ENCODE peak calls at places on chromosomes 2 and 18, in six cellular contexts. U is sciatic nerve, B is NCI-H774, Y is left colon, X is iPS-NIHi11, J is cardiac muscle cell. Q is an unnamed sample.

GRCh38 chr2:84971799-84972790 is 1.1 kb downstream of the KCMF1 start:
- DNase-seq in Y (peak; percentile 71), B (no peak), J (peak; percentile 65), X (peak; percentile 64), U (peak; percentile 69), Q (no peak)

GRCh38 chr2:196606516-196606915 is 33.0 kb upstream of the CCDC150 start:
- DNase-seq in X (no peak), U (no peak), Y (no peak), J (no peak), B (no peak), Q (no peak)

GRCh38 chr2:11985817-11986566 is 239.6 kb downstream of the LPIN1 start:
- DNase-seq in U (no peak), X (peak; percentile 35), J (no peak), B (no peak), Y (no peak), Q (no peak)

GRCh38 chr2:191311627-191312026 is 66.4 kb downstream of the MYO1B start:
- DNase-seq in X (no peak), J (no peak), Y (no peak), B (no peak), U (no peak), Q (no peak)

GRCh38 chr2:165899311-165899710 is 54.3 kb downstream of the TTC21B start:
- DNase-seq in X (no peak), J (no peak), U (no peak), Y (no peak), B (no peak), Q (no peak)

GRCh38 chr18:13544953-13545352 is 181.4 kb downstream of the FAM210A start:
- DNase-seq in B (no peak), U (no peak), Y (no peak), X (no peak), J (no peak), Q (no peak)

GRCh38 chr2:196987654-196988364 is 61.3 kb upstream of the PGAP1 start:
- DNase-seq in X (no peak), B (peak; percentile 34), Y (no peak), U (no peak), J (peak; percentile 20), Q (peak; percentile 79)

GRCh38 chr2:99572380-99572779 is 82.6 kb upstream of the REV1 start:
- DNase-seq in X (no peak), J (no peak), Y (no peak), U (no peak), B (no peak), Q (peak; percentile 31)

GRCh38 chr18:50092250-50092780 is 102.6 kb downstream of the MYO5B start:
- DNase-seq in Y (no peak), J (no peak), X (peak; percentile 16), U (no peak), B (no peak), Q (no peak)